ENCODE peak calls at places on chromosomes 1 and 21, in five cellular contexts. R is activated CD8-positive, alpha-beta memory T cell treated with anti-CD3 and anti-CD28 coated beads, Interleukin-2, amount 10 ng/mL, durations not matched to agents 7 days and 5 days; I is stimulated activated effector memory CD8-positive, alpha-beta T cell treated with anti-CD3 and anti-CD28 coated beads, Interleukin-12 subunit alpha, Interleukin-12 subunit beta, amount 100 ng/mL, for 72 hours; C is NCI-H1105 treated with DMSO at 0.1 percent for 48 hours; Z is astrocyte of the cerebellum. T is an unnamed sample.

GRCh38 chr1:8496473-8496872 is 178.6 kb downstream of the SLC45A1 start:
- DNase-seq in R (no peak), I (no peak), C (no peak), Z (no peak), T (no peak)

GRCh38 chr1:163959622-163960021 is 599.4 kb upstream of the PBX1 start:
- DNase-seq in R (no peak), I (no peak), C (peak; percentile 27), Z (no peak), T (no peak)

GRCh38 chr1:151819227-151819835 is 12.3 kb downstream of the RORC start:
- DNase-seq in R (no peak), I (no peak), C (no peak), Z (no peak), T (no peak)

GRCh38 chr1:94827434-94827833 is 7.3 kb downstream of the SLC44A3 start:
- DNase-seq in R (no peak), I (no peak), C (no peak), Z (no peak), T (no peak)

GRCh38 chr21:17045214-17045835 is 467.5 kb upstream of the CXADR start:
- DNase-seq in R (no peak), I (no peak), C (peak; percentile 54), Z (peak; percentile 15), T (no peak)

GRCh38 chr1:11307837-11308236 is 34.8 kb downstream of the UBIAD1 start:
- DNase-seq in R (no peak), I (no peak), C (no peak), Z (no peak), T (no peak)

GRCh38 chr1:65493792-65494191 is 73.3 kb downstream of the LEPR start:
- DNase-seq in R (no peak), I (no peak), C (no peak), Z (peak; percentile 39), T (no peak)

GRCh38 chr1:9115656-9116205 is 13.2 kb downstream of the GPR157 start:
- DNase-seq in R (no peak), I (no peak), C (no peak), Z (no peak), T (no peak)

GRCh38 chr1:219927956-219928790 is at the start of gene SLC30A10:
- DNase-seq in R (no peak), I (no peak), C (peak; percentile 64), Z (no peak), T (peak; percentile 61)

GRCh38 chr21:34693192-34693810 is 24.5 kb downstream of the CLIC6 start:
- DNase-seq in R (peak; percentile 51), I (no peak), C (peak; percentile 59), Z (peak; percentile 59), T (no peak)

GRCh38 chr1:77900687-77901293 is 12.4 kb downstream of the NEXN start:
- DNase-seq in R (no peak), I (no peak), C (peak; percentile 68), Z (peak; percentile 55), T (no peak)

GRCh38 chr21:23740463-23740862 is 1866.8 kb downstream of the MRPL39 start:
- DNase-seq in R (no peak), I (no peak), C (no peak), Z (no peak), T (no peak)

GRCh38 chr1:22886211-22886610 is 86.5 kb downstream of the LACTBL1 start:
- DNase-seq in R (no peak), I (no peak), C (no peak), Z (peak; percentile 40), T (no peak)

GRCh38 chr1:2112280-2112701 is 62.1 kb downstream of the PRKCZ start:
- DNase-seq in R (no peak), I (no peak), C (no peak), Z (no peak), T (no peak)

GRCh38 chr1:203133969-203134725 is 6.6 kb downstream of the ADORA1 start:
- DNase-seq in R (no peak), I (no peak), C (no peak), Z (no peak), T (peak; percentile 50)

GRCh38 chr1:14572861-14573260 is 25.6 kb upstream of the KAZN start:
- DNase-seq in R (no peak), I (no peak), C (no peak), Z (no peak), T (no peak)

GRCh38 chr1:10245674-10246073 is 35.3 kb downstream of the KIF1B start:
- DNase-seq in R (no peak), I (no peak), C (no peak), Z (no peak), T (no peak)

GRCh38 chr1:157948547-157949152 is 44.8 kb upstream of the KIRREL1 start:
- DNase-seq in R (no peak), I (no peak), C (peak; percentile 51), Z (no peak), T (no peak)

GRCh38 chr1:119000371-119001180 is 12.4 kb upstream of the TBX15 start:
- DNase-seq in R (no peak), I (no peak), C (no peak), Z (no peak), T (no peak)

GRCh38 chr1:12040457-12041051 is 21.3 kb downstream of the MIIP start:
- DNase-seq in R (no peak), I (no peak), C (peak; percentile 25), Z (peak; percentile 89), T (no peak)

GRCh38 chr1:154760469-154760933 is 109.6 kb downstream of the KCNN3 start:
- DNase-seq in R (peak; percentile 84), I (peak; percentile 88), C (no peak), Z (no peak), T (no peak)

GRCh38 chr21:31397515-31397926 is 53.5 kb upstream of the TIAM1 start:
- DNase-seq in R (no peak), I (no peak), C (peak; percentile 59), Z (no peak), T (no peak)

GRCh38 chr1:100252901-100253300 is 3.3 kb upstream of the DBT start:
- DNase-seq in R (no peak), I (no peak), C (no peak), Z (no peak), T (no peak)

T was measured in caudate nucleus.